ENCODE peak calls at places on chromosomes 13 and 19, in six cellular contexts. M is erythroblast; T is AG09319; R is stimulated activated CD4-positive, alpha-beta T cell treated with anti-CD3 and anti-CD28 coated beads, Interleukin-1b, Interleukin-23, amount 100 ng/mL, for 1 hour; N is progenitor cell of endocrine pancreas; E is HT-29. L is an unnamed sample.

GRCh38 chr19:17654993-17655392 is 33.2 kb downstream of the UNC13A start:
- DNase-seq in R (no peak), M (no peak), T (no peak), E (peak; percentile 1), N (no peak), L (no peak)

GRCh38 chr19:42311612-42312160 is 1.4 kb upstream of the TMEM145 start:
- DNase-seq in T (no peak), M (peak; percentile 23), R (no peak), N (no peak), E (peak; percentile 53), L (no peak)

GRCh38 chr19:30446844-30447243 is 74.7 kb downstream of the ZNF536 start:
- DNase-seq in M (no peak), N (no peak), E (peak; percentile 3), T (no peak), R (no peak), L (no peak)

GRCh38 chr19:13806728-13807127 is 11.5 kb downstream of the ZSWIM4 start:
- DNase-seq in N (no peak), R (no peak), E (no peak), M (no peak), T (no peak), L (no peak)

GRCh38 chr13:27293873-27294515 is 23.4 kb downstream of the RASL11A start:
- DNase-seq in R (no peak), M (no peak), T (no peak), N (no peak), E (no peak), L (no peak)

GRCh38 chr19:16525751-16526481 is 16.3 kb downstream of the CHERP start:
- DNase-seq in R (no peak), N (no peak), T (no peak), E (no peak), M (no peak), L (no peak)

GRCh38 chr19:19421326-19421725 is 15.9 kb downstream of the GATAD2A start:
- DNase-seq in M (no peak), T (no peak), N (no peak), R (no peak), E (no peak), L (no peak)

GRCh38 chr13:29521336-29521735 is 74.2 kb downstream of the SLC7A1 start:
- DNase-seq in T (no peak), N (no peak), R (no peak), E (no peak), M (no peak), L (no peak)

GRCh38 chr19:40192758-40193586 is 1.7 kb downstream of the MAP3K10 start:
- DNase-seq in R (no peak), N (no peak), T (no peak), E (no peak), M (no peak), L (no peak)

GRCh38 chr19:2969104-2969504 is 8.3 kb upstream of the TLE6 start:
- DNase-seq in R (no peak), N (peak; percentile 30), M (no peak), E (no peak), T (no peak), L (no peak)

GRCh38 chr19:805600-806550 is 8.6 kb downstream of the PTBP1 start:
- DNase-seq in T (no peak), E (no peak), R (no peak), M (no peak), N (no peak), L (no peak)

GRCh38 chr19:48950830-48951519 is 3.7 kb upstream of the BAX start:
- DNase-seq in M (no peak), T (no peak), N (no peak), R (no peak), E (no peak), L (no peak)

GRCh38 chr13:80359459-80360297 is 18.8 kb upstream of the SPRY2 start:
- DNase-seq in E (no peak), T (no peak), R (no peak), N (no peak), M (no peak), L (no peak)

GRCh38 chr13:35475131-35475959 is 1.1 kb downstream of the MAB21L1 start:
- DNase-seq in M (peak; percentile 14), R (no peak), T (peak; percentile 38), N (peak; percentile 20), E (no peak), L (no peak)

GRCh38 chr19:3186377-3186688 is 603 bp downstream of the NCLN start:
- DNase-seq in R (no peak), N (no peak), T (no peak), M (peak; percentile 56), E (peak; percentile 14), L (no peak)

GRCh38 chr19:32914879-32915278 is 45.3 kb upstream of the SLC7A9 start:
- DNase-seq in E (no peak), R (no peak), T (no peak), M (no peak), N (no peak), L (no peak)

GRCh38 chr13:57633141-57633949 is 1.8 kb downstream of the PCDH17 start:
- DNase-seq in E (no peak), T (no peak), R (no peak), M (peak; percentile 47), N (peak; percentile 52), L (no peak)

GRCh38 chr13:40503966-40504591 is 162.4 kb downstream of the FOXO1 start:
- DNase-seq in R (no peak), M (no peak), E (peak; percentile 87), T (no peak), N (no peak), L (peak; percentile 3)

GRCh38 chr13:113610266-113610665 is 25.7 kb downstream of the TFDP1 start:
- DNase-seq in R (no peak), E (no peak), M (no peak), T (no peak), N (no peak), L (no peak)

GRCh38 chr13:43877788-43878187 is 1.8 kb downstream of the CCDC122 start:
- DNase-seq in E (no peak), M (no peak), R (no peak), T (no peak), N (no peak), L (no peak)

GRCh38 chr13:91894311-91894710 is 495.9 kb downstream of the GPC5 start:
- DNase-seq in E (no peak), M (no peak), R (no peak), T (no peak), N (no peak), L (no peak)

GRCh38 chr13:113928701-113929627 is 44.9 kb downstream of the C13orf46 start:
- DNase-seq in M (no peak), E (no peak), R (no peak), N (no peak), T (peak; percentile 82), L (no peak)

GRCh38 chr13:79290595-79291244 is 115.3 kb downstream of the RBM26 start:
- DNase-seq in R (no peak), N (no peak), T (no peak), M (peak; percentile 48), E (no peak), L (no peak)

GRCh38 chr19:4705413-4706131 is 18.1 kb downstream of the DPP9 start:
- DNase-seq in T (no peak), N (no peak), M (no peak), R (no peak), E (no peak), L (no peak)

GRCh38 chr19:33604651-33605050 is 17.1 kb upstream of the CHST8 start:
- DNase-seq in N (no peak), T (no peak), R (no peak), M (no peak), E (no peak), L (no peak)

GRCh38 chr19:53101518-53101917 is 1.7 kb downstream of the ZNF160 start:
- DNase-seq in E (no peak), R (no peak), T (no peak), M (peak; percentile 11), N (no peak), L (no peak)

GRCh38 chr13:113140677-113141590 is 17.5 kb upstream of the PROZ start:
- DNase-seq in E (no peak), M (no peak), R (no peak), N (no peak), T (no peak), L (no peak)

GRCh38 chr13:38210928-38211596 is 138.6 kb upstream of the UFM1 start:
- DNase-seq in R (no peak), E (no peak), M (no peak), N (no peak), T (no peak), L (no peak)

GRCh38 chr19:48363500-48363809 is 285 bp downstream of the TMEM143 start:
- DNase-seq in T (no peak), M (no peak), R (no peak), N (peak; percentile 27), E (no peak), L (no peak)

GRCh38 chr19:35040826-35041547 is 534 bp upstream of the HPN start:
- DNase-seq in R (no peak), E (peak; percentile 24), N (peak; percentile 48), T (no peak), M (no peak), L (no peak)

GRCh38 chr13:42814868-42815267 is 33.5 kb downstream of the FAM216B start:
- DNase-seq in M (no peak), E (no peak), T (peak; percentile 89), R (no peak), N (no peak), L (peak; percentile 53)

GRCh38 chr13:79941752-79942151 is 399.2 kb downstream of the SPRY2 start:
- DNase-seq in R (no peak), T (no peak), E (no peak), N (no peak), M (no peak), L (no peak)

GRCh38 chr19:39805120-39805519 is 26.5 kb downstream of the LEUTX start:
- DNase-seq in N (no peak), R (no peak), E (no peak), T (no peak), M (no peak), L (no peak)

GRCh38 chr19:54133312-54133956 is 4.1 kb upstream of the CNOT3 start:
- DNase-seq in R (no peak), N (peak; percentile 38), T (peak; percentile 8), E (no peak), M (peak; percentile 23), L (peak; percentile 96)